ENCODE peak calls at places on chromosomes 2 and 18, in four cellular contexts. P, R, M and S are unnamed samples.

GRCh38 chr2:217953011-217953481 is 49.7 kb downstream of the TNS1 start:
- ATAC-seq in P (no peak), M (peak; percentile 11), R (peak; percentile 69), S (no peak)

GRCh38 chr2:164739966-164740365 is 101.7 kb downstream of the COBLL1 start:
- ATAC-seq in P (peak; percentile 48), R (no peak), M (peak; percentile 55), S (peak; percentile 45)

GRCh38 chr2:159775006-159775405 is 23.0 kb downstream of the CD302 start:
- ATAC-seq in R (no peak), P (no peak), M (no peak), S (no peak)

GRCh38 chr2:201909348-201909747 is 103.0 kb downstream of the CDK15 start:
- ATAC-seq in P (no peak), R (no peak), M (no peak), S (no peak)

GRCh38 chr2:26591619-26592505 is 49.3 kb downstream of the CIB4 start:
- ATAC-seq in P (no peak), M (no peak), R (no peak), S (no peak)

GRCh38 chr18:77143196-77143595 is 10.6 kb upstream of the MBP start:
- ATAC-seq in R (no peak), P (no peak), M (no peak), S (no peak)

GRCh38 chr18:3251963-3252277 is 4.3 kb downstream of the MYL12A start:
- ATAC-seq in M (no peak), P (no peak), R (peak; percentile 5), S (no peak)

GRCh38 chr2:74751981-74752808 is 81.7 kb upstream of the HK2 start:
- ATAC-seq in R (no peak), M (no peak), P (no peak), S (no peak)

GRCh38 chr2:126761256-126761980 is 105.5 kb downstream of the GYPC start:
- ATAC-seq in R (no peak), P (no peak), M (no peak), S (no peak)

GRCh38 chr18:3994061-3994687 is 460.9 kb downstream of the DLGAP1 start:
- ATAC-seq in M (no peak), P (no peak), R (peak; percentile 34), S (no peak)

GRCh38 chr2:18650221-18650620 is 60.9 kb upstream of the NT5C1B start:
- ATAC-seq in M (no peak), P (no peak), R (no peak), S (no peak)

GRCh38 chr18:55500316-55501086 is 87.5 kb downstream of the TCF4 start:
- ATAC-seq in M (no peak), R (no peak), P (no peak), S (no peak)